ENCODE peak calls at places on chromosomes 2 and 18, in five cellular contexts. One of them, this sample, is unnamed.

GRCh38 chr2:161418715-161419337 is 2.7 kb downstream of the TBR1 start:
- DNase-seq in HCT116: no peak
- DNase-seq in K562: no peak
- DNase-seq in HepG2: no peak
- DNase-seq in GM12878: no peak
- DNase-seq in this sample: peak

GRCh38 chr2:130378206-130378897 is 22.5 kb downstream of the PTPN18 start:
- DNase-seq in HCT116: no peak
- DNase-seq in K562: no peak
- DNase-seq in HepG2: no peak
- DNase-seq in GM12878: no peak
- DNase-seq in this sample: no peak

GRCh38 chr18:32470136-32470712 is 458 bp downstream of the GAREM1 start:
- DNase-seq in HCT116: no peak
- DNase-seq in K562: no peak
- DNase-seq in HepG2: no peak
- DNase-seq in GM12878: no peak
- DNase-seq in this sample: no peak

GRCh38 chr2:68994864-68995263 is 18.1 kb upstream of the ANTXR1 start:
- DNase-seq in HCT116: no peak
- DNase-seq in K562: no peak
- DNase-seq in HepG2: no peak
- DNase-seq in GM12878: no peak
- DNase-seq in this sample: no peak

GRCh38 chr2:168801961-168802824 is at the start of gene NOSTRIN:
- DNase-seq in HCT116: peak
- DNase-seq in K562: peak
- DNase-seq in HepG2: peak
- DNase-seq in GM12878: no peak
- DNase-seq in this sample: no peak

GRCh38 chr2:69076601-69077000 is 63.6 kb downstream of the ANTXR1 start:
- DNase-seq in HCT116: no peak
- DNase-seq in K562: no peak
- DNase-seq in HepG2: no peak
- DNase-seq in GM12878: no peak
- DNase-seq in this sample: no peak

GRCh38 chr2:105809723-105810122 is 65.0 kb downstream of the NCK2 start:
- DNase-seq in HCT116: no peak
- DNase-seq in K562: no peak
- DNase-seq in HepG2: no peak
- DNase-seq in GM12878: no peak
- DNase-seq in this sample: no peak

GRCh38 chr2:98912957-98913915 is 22.8 kb downstream of the CRACDL start:
- DNase-seq in HCT116: no peak
- DNase-seq in K562: no peak
- DNase-seq in HepG2: no peak
- DNase-seq in GM12878: no peak
- DNase-seq in this sample: no peak

GRCh38 chr2:210623506-210623905 is 67.1 kb downstream of the CPS1 start:
- DNase-seq in HCT116: no peak
- DNase-seq in K562: no peak
- DNase-seq in HepG2: no peak
- DNase-seq in GM12878: no peak
- DNase-seq in this sample: no peak

GRCh38 chr2:99085400-99085799 is 56.1 kb upstream of the C2orf15 start:
- DNase-seq in HCT116: no peak
- DNase-seq in K562: no peak
- DNase-seq in HepG2: peak
- DNase-seq in GM12878: no peak
- DNase-seq in this sample: no peak

GRCh38 chr2:127961729-127962128 is 66.1 kb downstream of the SAP130 start:
- DNase-seq in HCT116: no peak
- DNase-seq in K562: no peak
- DNase-seq in HepG2: no peak
- DNase-seq in GM12878: no peak
- DNase-seq in this sample: no peak

GRCh38 chr2:222398446-222398885 is 25.9 kb upstream of the SGPP2 start:
- DNase-seq in HCT116: no peak
- DNase-seq in K562: no peak
- DNase-seq in HepG2: no peak
- DNase-seq in GM12878: no peak
- DNase-seq in this sample: no peak

GRCh38 chr18:45777393-45777792 is 48.1 kb upstream of the SIGLEC15 start:
- DNase-seq in HCT116: no peak
- DNase-seq in K562: no peak
- DNase-seq in HepG2: no peak
- DNase-seq in GM12878: no peak
- DNase-seq in this sample: no peak

GRCh38 chr2:94774851-94775250 is 96.4 kb upstream of the TEKT4 start:
- DNase-seq in HCT116: no peak
- DNase-seq in K562: no peak
- DNase-seq in HepG2: no peak
- DNase-seq in GM12878: no peak
- DNase-seq in this sample: no peak

GRCh38 chr18:3044931-3045698 is 32.2 kb upstream of the LPIN2 start:
- DNase-seq in HCT116: no peak
- DNase-seq in K562: no peak
- DNase-seq in HepG2: peak
- DNase-seq in GM12878: no peak
- DNase-seq in this sample: no peak

GRCh38 chr2:110670826-110671225 is 7.0 kb downstream of the BUB1 start:
- DNase-seq in HCT116: no peak
- DNase-seq in K562: no peak
- DNase-seq in HepG2: no peak
- DNase-seq in GM12878: no peak
- DNase-seq in this sample: no peak

GRCh38 chr2:239965318-239965717 is 59.8 kb downstream of the NDUFA10 start:
- DNase-seq in HCT116: no peak
- DNase-seq in K562: no peak
- DNase-seq in HepG2: no peak
- DNase-seq in GM12878: no peak
- DNase-seq in this sample: no peak

GRCh38 chr2:203951366-203951902 is 14.9 kb downstream of the ICOS start:
- DNase-seq in HCT116: no peak
- DNase-seq in K562: no peak
- DNase-seq in HepG2: no peak
- DNase-seq in GM12878: peak
- DNase-seq in this sample: no peak

GRCh38 chr2:235171511-235172130 is 219.8 kb downstream of the SH3BP4 start:
- DNase-seq in HCT116: no peak
- DNase-seq in K562: no peak
- DNase-seq in HepG2: no peak
- DNase-seq in GM12878: no peak
- DNase-seq in this sample: peak

GRCh38 chr2:17336458-17336857 is 181.8 kb downstream of the RAD51AP2 start:
- DNase-seq in HCT116: no peak
- DNase-seq in K562: no peak
- DNase-seq in HepG2: no peak
- DNase-seq in GM12878: no peak
- DNase-seq in this sample: no peak

GRCh38 chr2:33210626-33211025 is 263.9 kb downstream of the LTBP1 start:
- DNase-seq in HCT116: no peak
- DNase-seq in K562: no peak
- DNase-seq in HepG2: no peak
- DNase-seq in GM12878: no peak
- DNase-seq in this sample: no peak

GRCh38 chr18:10530852-10531251 is 5.0 kb downstream of the NAPG start:
- DNase-seq in HCT116: no peak
- DNase-seq in K562: peak
- DNase-seq in HepG2: no peak
- DNase-seq in GM12878: no peak
- DNase-seq in this sample: no peak

GRCh38 chr2:239296020-239296932 is 104.5 kb downstream of the HDAC4 start:
- DNase-seq in HCT116: no peak
- DNase-seq in K562: no peak
- DNase-seq in HepG2: peak
- DNase-seq in GM12878: no peak
- DNase-seq in this sample: no peak

GRCh38 chr2:230678018-230678417 is 34.6 kb upstream of the CAB39 start:
- DNase-seq in HCT116: no peak
- DNase-seq in K562: no peak
- DNase-seq in HepG2: no peak
- DNase-seq in GM12878: no peak
- DNase-seq in this sample: no peak

GRCh38 chr2:160477032-160477431 is 16.6 kb downstream of the RBMS1 start:
- DNase-seq in HCT116: no peak
- DNase-seq in K562: no peak
- DNase-seq in HepG2: no peak
- DNase-seq in GM12878: no peak
- DNase-seq in this sample: no peak

GRCh38 chr2:85376291-85377065 is 21.9 kb downstream of the ELMOD3 start:
- DNase-seq in HCT116: no peak
- DNase-seq in K562: no peak
- DNase-seq in HepG2: no peak
- DNase-seq in GM12878: no peak
- DNase-seq in this sample: no peak

GRCh38 chr2:85383850-85384249 is 26.3 kb downstream of the CAPG start:
- DNase-seq in HCT116: no peak
- DNase-seq in K562: no peak
- DNase-seq in HepG2: no peak
- DNase-seq in GM12878: no peak
- DNase-seq in this sample: no peak

GRCh38 chr2:85385746-85386145 is 24.4 kb downstream of the CAPG start:
- DNase-seq in HCT116: no peak
- DNase-seq in K562: no peak
- DNase-seq in HepG2: no peak
- DNase-seq in GM12878: no peak
- DNase-seq in this sample: no peak

GRCh38 chr2:85377083-85377482 is 22.5 kb downstream of the ELMOD3 start:
- DNase-seq in HCT116: no peak
- DNase-seq in K562: no peak
- DNase-seq in HepG2: no peak
- DNase-seq in GM12878: no peak
- DNase-seq in this sample: no peak

GRCh38 chr2:85380048-85380447 is 25.5 kb downstream of the ELMOD3 start:
- DNase-seq in HCT116: no peak
- DNase-seq in K562: no peak
- DNase-seq in HepG2: no peak
- DNase-seq in GM12878: no peak
- DNase-seq in this sample: no peak
- TF ChIP-seq ZBTB33 in HCT116: no peak
- TF ChIP-seq ZBTB33 in K562: no peak
- TF ChIP-seq ZBTB33 in HepG2: no peak
- TF ChIP-seq ZBTB33 in GM12878: no peak
- TF ChIP-seq ZBTB33 in this sample: no peak

GRCh38 chr2:163717474-163717873 is 18.3 kb downstream of the FIGN start:
- DNase-seq in HCT116: no peak
- DNase-seq in K562: no peak
- DNase-seq in HepG2: peak
- DNase-seq in GM12878: no peak
- DNase-seq in this sample: no peak

GRCh38 chr2:163716101-163716500 is 19.7 kb downstream of the FIGN start:
- DNase-seq in HCT116: no peak
- DNase-seq in K562: no peak
- DNase-seq in HepG2: no peak
- DNase-seq in GM12878: no peak
- DNase-seq in this sample: no peak

GRCh38 chr2:163719278-163719677 is 16.5 kb downstream of the FIGN start:
- DNase-seq in HCT116: no peak
- DNase-seq in K562: no peak
- DNase-seq in HepG2: no peak
- DNase-seq in GM12878: no peak
- DNase-seq in this sample: no peak

GRCh38 chr2:163715199-163715598 is 20.6 kb downstream of the FIGN start:
- DNase-seq in HCT116: no peak
- DNase-seq in K562: no peak
- DNase-seq in HepG2: no peak
- DNase-seq in GM12878: no peak
- DNase-seq in this sample: no peak

GRCh38 chr2:163717993-163718680 is 17.7 kb downstream of the FIGN start:
- DNase-seq in HCT116: no peak
- DNase-seq in K562: no peak
- DNase-seq in HepG2: peak
- DNase-seq in GM12878: no peak
- DNase-seq in this sample: peak
- TF ChIP-seq ZBTB33 in HCT116: no peak
- TF ChIP-seq ZBTB33 in K562: no peak
- TF ChIP-seq ZBTB33 in HepG2: no peak
- TF ChIP-seq ZBTB33 in GM12878: no peak
- TF ChIP-seq ZBTB33 in this sample: no peak

DNA sequence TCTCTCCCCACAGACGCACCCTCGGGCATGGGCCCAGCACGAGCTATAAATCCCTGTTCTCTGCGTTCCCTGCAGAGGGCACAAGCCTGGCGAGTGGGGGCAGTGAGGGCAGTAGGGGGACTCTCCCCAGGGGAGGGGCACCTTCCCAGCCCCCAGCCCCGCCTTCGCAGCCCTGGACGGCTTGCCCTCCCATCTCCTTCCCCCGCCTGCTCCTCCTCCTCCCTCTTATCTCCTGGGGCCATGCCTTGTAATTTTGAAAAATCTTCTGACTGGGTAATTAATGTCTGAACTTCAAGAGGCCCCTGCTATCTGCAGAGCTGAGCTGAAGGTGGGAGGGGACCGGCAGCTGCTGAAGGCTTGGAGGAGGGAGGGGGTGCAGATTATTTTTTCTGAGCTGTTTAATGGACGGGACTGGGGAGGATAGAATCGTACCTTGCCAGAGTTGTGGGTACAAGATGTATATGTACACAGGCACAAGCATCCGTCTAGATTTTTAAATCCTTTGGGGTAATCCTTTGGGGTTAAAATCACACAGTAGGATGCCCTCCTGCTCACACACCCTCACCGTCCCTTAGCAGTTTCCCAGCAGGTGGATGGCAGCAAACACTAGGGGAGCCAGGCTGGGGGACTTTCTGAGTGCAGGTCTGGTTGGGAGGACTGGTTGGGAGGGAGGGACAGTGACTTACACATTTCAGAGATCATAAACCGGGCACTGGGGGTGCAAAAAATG is 121.9 kb downstream of the SMAD7 start:
- DNase-seq in HCT116: no peak
- DNase-seq in K562: peak
- DNase-seq in HepG2: no peak
- DNase-seq in GM12878: no peak
- DNase-seq in this sample: peak
- TF ChIP-seq ZBTB33 in HCT116: no peak
- TF ChIP-seq ZBTB33 in K562: no peak
- TF ChIP-seq ZBTB33 in HepG2: no peak
- TF ChIP-seq ZBTB33 in GM12878: no peak
- TF ChIP-seq ZBTB33 in this sample: no peak

DNA sequence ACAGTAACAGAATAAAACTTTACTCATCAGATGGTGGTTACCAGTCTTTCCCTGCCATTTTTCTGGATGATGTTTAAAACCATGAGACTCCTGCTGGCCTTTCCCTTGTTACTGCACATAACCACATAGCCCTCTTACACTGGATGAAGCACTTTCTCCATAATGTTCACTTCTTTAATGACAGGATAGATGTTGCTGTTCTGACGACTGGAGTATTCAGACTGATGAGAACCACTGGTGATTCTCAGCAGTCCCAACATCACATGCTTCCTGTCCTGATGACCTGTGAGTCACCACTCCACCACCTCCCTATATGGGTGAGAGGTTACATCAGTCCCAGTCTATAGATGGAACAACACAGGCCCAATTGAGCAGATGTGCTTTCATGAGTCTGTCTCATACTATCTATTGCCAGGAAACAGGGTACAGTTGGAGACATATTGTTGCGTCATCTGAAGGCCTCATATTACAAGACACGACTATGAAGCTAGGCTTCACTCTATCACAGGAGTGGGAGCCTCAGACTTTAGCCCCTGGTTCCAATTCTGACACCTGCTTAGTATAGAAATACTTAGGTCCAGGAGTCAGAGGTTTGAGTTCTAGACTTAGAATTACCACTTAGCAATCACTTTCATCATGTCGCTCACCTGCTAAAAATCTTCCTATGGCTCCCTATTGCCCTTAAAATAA is 145.7 kb upstream of the KLF7 start:
- DNase-seq in HCT116: peak
- DNase-seq in K562: peak
- DNase-seq in HepG2: peak
- DNase-seq in GM12878: no peak
- DNase-seq in this sample: peak
- TF ChIP-seq ZBTB33 in HCT116: no peak
- TF ChIP-seq ZBTB33 in K562: no peak
- TF ChIP-seq ZBTB33 in HepG2: no peak
- TF ChIP-seq ZBTB33 in GM12878: no peak
- TF ChIP-seq ZBTB33 in this sample: no peak

This sample was measured in SK-N-SH.